ENCODE peak calls at places on chromosome 9, in five cellular contexts. T, O, M, Z and C are unnamed samples.

GRCh38 chr9:135858491-135859185 is 48.7 kb downstream of the CAMSAP1 start:
- DNase-seq in O (no peak), M (no peak), Z (no peak), T (no peak), C (no peak)

GRCh38 chr9:112487799-112488345 is 1.2 kb downstream of the KIAA1958 start:
- DNase-seq in M (no peak), Z (peak; percentile 27), O (no peak), T (no peak), C (peak; percentile 12)

GRCh38 chr9:95171001-95171400 is 146.5 kb downstream of the FANCC start:
- DNase-seq in M (peak; percentile 36), O (no peak), Z (peak; percentile 77), T (peak; percentile 33), C (peak; percentile 76)

GRCh38 chr9:112009656-112010055 is 113.0 kb downstream of the UGCG start:
- DNase-seq in O (no peak), Z (no peak), T (no peak), M (no peak), C (no peak)

GRCh38 chr9:2768330-2768729 is 51.0 kb downstream of the KCNV2 start:
- DNase-seq in T (no peak), M (no peak), O (no peak), Z (no peak), C (no peak)

GRCh38 chr9:93088656-93089015 is 7.4 kb upstream of the CARD19 start:
- DNase-seq in O (no peak), Z (no peak), T (no peak), M (no peak), C (no peak)

GRCh38 chr9:127116946-127117345 is 5.5 kb downstream of the ANGPTL2 start:
- DNase-seq in T (no peak), O (no peak), Z (no peak), M (no peak), C (no peak)

GRCh38 chr9:15298362-15298761 is 8.7 kb downstream of the TTC39B start:
- DNase-seq in O (no peak), M (no peak), T (no peak), Z (no peak), C (no peak)

GRCh38 chr9:130741831-130742449 is 48.4 kb downstream of the EXOSC2 start:
- DNase-seq in T (no peak), M (peak; percentile 54), O (no peak), Z (no peak), C (peak; percentile 95)

GRCh38 chr9:109466623-109467590 is 31.2 kb downstream of the PTPN3 start:
- DNase-seq in Z (no peak), O (no peak), T (no peak), M (no peak), C (peak; percentile 70)

GRCh38 chr9:130402243-130402642 is 42.5 kb upstream of the ASS1 start:
- DNase-seq in O (no peak), T (no peak), Z (no peak), M (no peak), C (no peak)

GRCh38 chr9:88988796-88989641 is 2.2 kb upstream of the S1PR3 start:
- DNase-seq in M (peak; percentile 70), T (no peak), Z (peak; percentile 77), O (no peak), C (peak; percentile 26)

GRCh38 chr9:105148328-105149006 is 96.0 kb upstream of the SLC44A1 start:
- DNase-seq in Z (no peak), O (no peak), M (no peak), T (no peak), C (no peak)

GRCh38 chr9:89523948-89524347 is 26.0 kb upstream of the SEMA4D start:
- DNase-seq in T (no peak), Z (no peak), M (no peak), O (no peak), C (no peak)

GRCh38 chr9:121861501-121862180 is 210.2 kb downstream of the DAB2IP start:
- DNase-seq in Z (peak; percentile 21), M (no peak), O (no peak), T (no peak), C (peak; percentile 36)

GRCh38 chr9:37034320-37034937 is 361 bp upstream of the PAX5 start:
- DNase-seq in M (no peak), T (peak; percentile 26), Z (no peak), O (no peak), C (no peak)

GRCh38 chr9:133188006-133188842 is 20.8 kb downstream of the OBP2B start:
- DNase-seq in M (no peak), O (no peak), Z (peak; percentile 46), T (peak; percentile 44), C (peak; percentile 41)

GRCh38 chr9:70093944-70094343 is 50.3 kb downstream of the MAMDC2 start:
- DNase-seq in T (peak; percentile 13), Z (no peak), M (no peak), O (no peak), C (no peak)

GRCh38 chr9:133742849-133743444 is 4.8 kb upstream of the SARDH start:
- DNase-seq in O (peak; percentile 60), M (no peak), Z (peak; percentile 82), T (peak; percentile 65), C (peak; percentile 94)

GRCh38 chr9:124510650-124511425 is 3.6 kb upstream of the NR5A1 start:
- DNase-seq in Z (no peak), M (no peak), O (no peak), T (no peak), C (no peak)

GRCh38 chr9:87973791-87974292 is 491 bp downstream of the CDK20 start:
- DNase-seq in T (no peak), O (no peak), Z (peak; percentile 6), M (no peak), C (peak; percentile 7)

GRCh38 chr9:126637002-126637849 is 23.5 kb downstream of the LMX1B start:
- DNase-seq in O (peak; percentile 11), Z (no peak), M (no peak), T (no peak), C (no peak)

GRCh38 chr9:127424669-127424986 is 446 bp downstream of the ZNF79 start:
- DNase-seq in M (no peak), T (no peak), O (peak; percentile 10), Z (no peak), C (no peak)

GRCh38 chr9:135589596-135590485 is 28.3 kb downstream of the PAEP start:
- DNase-seq in O (no peak), Z (no peak), T (no peak), M (no peak), C (no peak)